ENCODE peak calls at places on chromosomes 2 and 18, in four cellular contexts. Y is A549, U is HepG2, V is GM12878. T is an unnamed sample.

GRCh38 chr2:228417966-228418365 is 236.5 kb upstream of the SPHKAP start:
- DNase-seq in Y (no peak), U (no peak), V (no peak), T (no peak)

GRCh38 chr2:26744953-26745352 is 19.1 kb upstream of the SLC35F6 start:
- DNase-seq in Y (no peak), U (no peak), V (no peak), T (no peak)

GRCh38 chr18:34993289-34993688 is 47.9 kb upstream of the MAPRE2 start:
- DNase-seq in Y (no peak), U (no peak), V (no peak), T (no peak)

GRCh38 chr2:85768713-85769112 is 14.9 kb downstream of the ATOH8 start:
- DNase-seq in Y (no peak), U (no peak), V (no peak), T (peak; percentile 37)

GRCh38 chr2:235573331-235574221 is 79.7 kb downstream of the AGAP1 start:
- DNase-seq in Y (no peak), U (no peak), V (no peak), T (no peak)

GRCh38 chr2:60445684-60446184 is 107.7 kb downstream of the BCL11A start:
- DNase-seq in Y (no peak), U (no peak), V (no peak), T (no peak)

GRCh38 chr2:188145885-188146284 is 145.8 kb upstream of the GULP1 start:
- DNase-seq in Y (no peak), U (no peak), V (no peak), T (no peak)

GRCh38 chr2:63980794-63981193 is 38.4 kb downstream of the VPS54 start:
- DNase-seq in Y (no peak), U (no peak), V (no peak), T (no peak)

GRCh38 chr2:127122351-127123027 is 15.5 kb upstream of the BIN1 start:
- DNase-seq in Y (no peak), U (no peak), V (no peak), T (no peak)

GRCh38 chr18:38759457-38759856 is 1193.9 kb upstream of the CELF4 start:
- DNase-seq in Y (no peak), U (no peak), V (no peak), T (no peak)

GRCh38 chr2:132766573-132766972 is 96.6 kb upstream of the LYPD1 start:
- DNase-seq in Y (no peak), U (no peak), V (no peak), T (no peak)

GRCh38 chr2:154623819-154624218 is 74.7 kb upstream of the KCNJ3 start:
- DNase-seq in Y (peak; percentile 1), U (peak; percentile 42), V (no peak), T (no peak)

GRCh38 chr2:239025081-239025801 is 177.4 kb downstream of the TWIST2 start:
- DNase-seq in Y (no peak), U (no peak), V (no peak), T (no peak)

GRCh38 chr2:119996148-119996547 is 16.7 kb upstream of the EPB41L5 start:
- DNase-seq in Y (no peak), U (peak; percentile 32), V (no peak), T (no peak)

GRCh38 chr2:66850406-66850805 is 415.5 kb downstream of the MEIS1 start:
- DNase-seq in Y (no peak), U (no peak), V (no peak), T (no peak)

GRCh38 chr2:66854304-66854703 is 419.4 kb downstream of the MEIS1 start:
- DNase-seq in Y (no peak), U (no peak), V (no peak), T (no peak)

GRCh38 chr2:66849128-66849527 is 414.2 kb downstream of the MEIS1 start:
- DNase-seq in Y (no peak), U (no peak), V (no peak), T (no peak)

GRCh38 chr2:66851449-66851872 is 416.5 kb downstream of the MEIS1 start:
- DNase-seq in Y (no peak), U (peak; percentile 9), V (no peak), T (no peak)

DNA sequence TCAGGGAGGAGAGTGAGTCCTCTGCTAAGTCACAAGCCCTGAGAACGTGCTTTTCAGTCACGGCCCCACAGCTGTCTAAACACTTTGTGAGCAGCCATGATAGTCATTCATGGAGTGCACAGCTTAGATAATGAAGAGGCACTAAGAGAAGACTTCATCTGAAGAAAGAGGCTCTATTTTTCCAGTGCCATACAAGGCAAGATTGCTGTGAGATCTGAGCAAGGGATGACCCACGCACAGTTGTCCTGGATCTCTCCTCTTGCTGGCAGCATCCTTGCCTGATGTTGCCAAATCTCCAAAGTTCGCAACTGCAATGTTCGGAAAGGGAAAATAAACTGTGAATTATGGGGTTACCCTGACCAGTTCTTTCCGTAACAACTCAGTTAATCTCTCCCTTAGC is 418.7 kb downstream of the MEIS1 start:
- DNase-seq in Y (no peak), U (no peak), V (no peak), T (no peak)
- TF ChIP-seq POLR2AphosphoS2 in Y (no peak), U (no peak), V (no peak), T (no peak)

GRCh38 chr2:54497738-54498680 is 41.9 kb downstream of the SPTBN1 start:
- DNase-seq in Y (no peak), U (peak; percentile 70), V (no peak), T (peak; percentile 27)
- TF ChIP-seq POLR2AphosphoS2 in Y (no peak), U (no peak), V (no peak), T (no peak)

DNA sequence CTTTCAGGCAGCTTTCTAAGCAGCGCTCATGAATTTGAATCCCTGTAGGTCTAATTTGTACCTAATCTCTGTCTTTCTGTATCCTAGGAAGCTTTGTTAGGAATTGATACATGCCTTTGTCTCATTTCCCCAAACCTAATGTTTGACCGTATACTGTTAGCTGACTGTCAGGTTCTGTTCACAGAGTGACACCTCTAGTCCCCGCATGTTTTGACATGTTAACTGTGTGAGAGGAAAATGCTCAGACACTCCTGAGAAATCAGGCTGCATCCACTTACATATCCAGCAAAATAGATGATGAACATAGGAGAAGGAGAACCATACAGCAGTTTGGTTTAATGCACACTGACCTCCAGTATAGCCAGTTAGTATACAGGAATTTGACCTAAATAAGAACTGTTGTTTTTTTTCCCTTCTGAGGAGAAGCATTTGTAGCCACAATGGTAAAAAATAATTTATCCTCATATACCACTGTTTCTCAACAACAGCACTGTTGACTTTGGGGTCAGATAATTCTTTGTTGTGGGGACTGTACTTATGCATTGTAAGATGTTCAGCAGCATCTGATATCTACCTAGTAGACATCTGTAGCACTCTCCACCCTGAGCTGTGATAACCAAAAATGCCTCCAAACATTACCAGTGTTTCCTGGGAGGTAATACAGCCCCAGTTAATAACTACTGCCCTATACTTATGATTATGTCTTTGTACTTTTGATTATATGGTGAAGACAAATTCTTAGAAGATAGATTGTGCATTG is 130.9 kb downstream of the NCOA1 start:
- DNase-seq in Y (no peak), U (no peak), V (no peak), T (no peak)
- TF ChIP-seq POLR2AphosphoS2 in Y (no peak), U (no peak), V (no peak), T (no peak)

GRCh38 chr2:128420776-128421175 is 102.1 kb upstream of the HS6ST1 start:
- DNase-seq in Y (no peak), U (no peak), V (no peak), T (no peak)
- TF ChIP-seq POLR2AphosphoS2 in Y (no peak), U (no peak), V (no peak), T (no peak)

GRCh38 chr18:59011786-59012185 is 127.9 kb upstream of the SEC11C start:
- DNase-seq in Y (no peak), U (no peak), V (no peak), T (no peak)

GRCh38 chr18:59013744-59014143 is 125.9 kb upstream of the SEC11C start:
- DNase-seq in Y (no peak), U (no peak), V (no peak), T (no peak)

GRCh38 chr18:59009846-59010245 is 129.8 kb upstream of the SEC11C start:
- DNase-seq in Y (no peak), U (no peak), V (no peak), T (no peak)

GRCh38 chr18:59012815-59013677 is 126.6 kb upstream of the SEC11C start:
- DNase-seq in Y (no peak), U (no peak), V (no peak), T (no peak)

GRCh38 chr18:59015531-59016152 is 124.0 kb upstream of the SEC11C start:
- DNase-seq in Y (no peak), U (no peak), V (no peak), T (no peak)
- TF ChIP-seq POLR2AphosphoS2 in Y (no peak), U (no peak), V (no peak), T (no peak)

GRCh38 chr2:108325756-108326155 is 37.1 kb downstream of the SULT1C2 start:
- DNase-seq in Y (no peak), U (no peak), V (no peak), T (no peak)
- TF ChIP-seq POLR2AphosphoS2 in Y (no peak), U (no peak), V (no peak), T (no peak)

T was measured in K562.